ENCODE peak calls at places on chromosomes 6 and 20, in seven cellular contexts. Z is mesenchymal stem cell, W is neuronal stem cell, X is mesendoderm, F is H1, O is H9, T is trophoblast cell. N is an unnamed sample.

GRCh38 chr20:45816951-45817651 is 4.7 kb downstream of the UBE2C start:
- DNase-seq in Z (no peak), W (no peak), X (no peak), F (no peak), O (no peak), T (no peak), N (no peak)

GRCh38 chr6:15817100-15817499 is 154.3 kb upstream of the DTNBP1 start:
- DNase-seq in Z (no peak), W (no peak), X (no peak), F (no peak), O (no peak), T (peak), N (no peak)

GRCh38 chr20:52179331-52180166 is 12.0 kb downstream of the ZFP64 start:
- DNase-seq in Z (no peak), W (no peak), X (no peak), F (no peak), O (no peak), T (no peak), N (no peak)

GRCh38 chr20:48236001-48236400 is 450.7 kb upstream of the SULF2 start:
- DNase-seq in Z (no peak), W (no peak), X (no peak), F (no peak), O (no peak), T (no peak), N (no peak)

GRCh38 chr20:19099586-19100555 is 112.6 kb upstream of the SLC24A3 start:
- DNase-seq in Z (no peak), W (no peak), X (no peak), F (no peak), O (no peak), T (no peak), N (no peak)

GRCh38 chr6:84249724-84250123 is 22.3 kb upstream of the CEP162 start:
- DNase-seq in Z (no peak), W (no peak), X (peak), F (no peak), O (no peak), T (no peak), N (no peak)

GRCh38 chr20:35318502-35319157 is 26.4 kb upstream of the FAM83C start:
- DNase-seq in Z (peak), W (no peak), X (peak), F (no peak), O (no peak), T (no peak), N (peak)

GRCh38 chr20:6828794-6829423 is 61.4 kb downstream of the BMP2 start:
- DNase-seq in Z (peak), W (peak), X (peak), F (peak), O (peak), T (peak), N (peak)

GRCh38 chr20:60249436-60249835 is 291.2 kb downstream of the CDH26 start:
- DNase-seq in Z (peak), W (no peak), X (peak), F (no peak), O (no peak), T (peak), N (peak)

GRCh38 chr20:59670786-59671492 is 66.6 kb downstream of the PHACTR3 start:
- DNase-seq in Z (no peak), W (no peak), X (no peak), F (no peak), O (no peak), T (no peak), N (no peak)

GRCh38 chr20:8912731-8913130 is 156.2 kb upstream of the PLCB4 start:
- DNase-seq in Z (no peak), W (no peak), X (no peak), F (no peak), O (no peak), T (no peak), N (no peak)

GRCh38 chr20:32510601-32511357 is 74.4 kb downstream of the NOL4L start:
- DNase-seq in Z (no peak), W (no peak), X (peak), F (no peak), O (peak), T (no peak), N (no peak)

GRCh38 chr6:46113370-46113769 is 16.4 kb upstream of the ENPP4 start:
- DNase-seq in Z (no peak), W (no peak), X (peak), F (peak), O (peak), T (no peak), N (no peak)

GRCh38 chr20:63185215-63185796 is 30.6 kb downstream of the YTHDF1 start:
- DNase-seq in Z (no peak), W (no peak), X (no peak), F (no peak), O (no peak), T (no peak), N (no peak)

GRCh38 chr6:156699017-156699421 is 78.2 kb upstream of the ARID1B start:
- DNase-seq in Z (peak), W (no peak), X (no peak), F (no peak), O (no peak), T (no peak), N (peak)

GRCh38 chr6:44653761-44654218 is 266.3 kb downstream of the CDC5L start:
- DNase-seq in Z (peak), W (no peak), X (no peak), F (no peak), O (no peak), T (no peak), N (peak)

GRCh38 chr6:166398348-166398747 is 15.6 kb upstream of the MPC1 start:
- DNase-seq in Z (no peak), W (no peak), X (no peak), F (peak), O (no peak), T (no peak), N (no peak)

GRCh38 chr20:5216663-5217062 is 89.9 kb downstream of the CDS2 start:
- DNase-seq in Z (no peak), W (no peak), X (no peak), F (no peak), O (no peak), T (no peak), N (no peak)

GRCh38 chr6:14652536-14652935 is 535.0 kb downstream of the CD83 start:
- DNase-seq in Z (no peak), W (no peak), X (no peak), F (no peak), O (no peak), T (no peak), N (no peak)

GRCh38 chr6:14642842-14643241 is 525.3 kb downstream of the CD83 start:
- DNase-seq in Z (no peak), W (no peak), X (no peak), F (no peak), O (no peak), T (no peak), N (no peak)

GRCh38 chr6:14642106-14642505 is 524.5 kb downstream of the CD83 start:
- DNase-seq in Z (no peak), W (no peak), X (no peak), F (no peak), O (no peak), T (no peak), N (no peak)

GRCh38 chr6:14645221-14645620 is 527.6 kb downstream of the CD83 start:
- DNase-seq in Z (no peak), W (no peak), X (no peak), F (no peak), O (no peak), T (no peak), N (no peak)

GRCh38 chr6:14647311-14647710 is 529.7 kb downstream of the CD83 start:
- DNase-seq in Z (no peak), W (no peak), X (no peak), F (no peak), O (no peak), T (no peak), N (no peak)
- H4K8ac ChIP-seq in Z (no peak), W (no peak), X (no peak), F (no peak), O (no peak), T (no peak), N (no peak)

GRCh38 chr20:24962510-24962909 is 13.4 kb downstream of the CST7 start:
- DNase-seq in Z (no peak), W (no peak), X (no peak), F (no peak), O (peak), T (no peak), N (no peak)
- H4K8ac ChIP-seq in Z (no peak), W (no peak), X (no peak), F (no peak), O (no peak), T (no peak), N (no peak)

DNA sequence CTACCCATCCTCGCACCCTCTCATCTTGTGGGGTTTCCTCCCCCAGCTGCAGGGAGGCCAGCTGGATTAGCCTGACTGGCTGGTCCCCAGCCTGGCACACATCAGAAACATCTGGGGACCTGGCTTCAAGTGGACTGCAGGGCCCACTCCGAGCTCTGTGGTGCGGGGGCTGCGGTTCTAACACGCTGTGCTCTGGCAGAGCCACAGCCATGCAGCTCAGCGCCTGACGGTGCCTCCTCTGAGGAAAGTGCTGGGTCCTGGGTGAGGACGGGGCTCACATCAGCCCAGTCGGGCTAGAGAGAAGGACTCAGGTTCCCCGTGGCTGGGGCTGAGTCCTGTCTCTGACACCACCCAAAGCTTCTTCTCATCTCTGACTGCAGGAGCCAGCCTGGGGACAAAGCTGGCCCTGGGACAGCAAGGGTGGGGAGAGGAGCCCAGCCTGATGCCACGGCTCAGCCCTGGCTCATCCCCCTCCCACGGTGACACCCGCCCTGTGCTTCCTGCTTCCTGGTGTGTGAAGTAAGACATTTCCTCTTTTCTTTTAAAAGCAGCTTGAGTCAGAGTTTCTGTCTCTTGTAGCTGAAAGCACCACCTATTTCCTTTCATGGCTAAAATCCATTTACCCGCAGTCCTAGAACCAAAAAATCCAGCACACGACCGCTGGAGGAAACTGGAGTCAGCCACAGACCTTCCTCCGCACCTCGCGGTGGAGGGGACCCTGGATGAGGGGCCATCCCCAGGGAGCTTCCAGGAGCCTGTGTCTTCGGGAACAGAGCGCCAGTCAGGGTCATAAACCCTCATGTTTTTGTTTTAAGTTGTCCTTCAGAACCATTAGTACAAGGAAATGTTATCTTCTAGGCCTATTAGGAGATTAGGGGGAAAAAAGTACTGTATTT is 127.3 kb upstream of the AFDN start:
- DNase-seq in Z (peak), W (no peak), X (peak), F (no peak), O (no peak), T (peak), N (no peak)
- H4K8ac ChIP-seq in Z (peak), W (no peak), X (no peak), F (peak), O (no peak), T (peak), N (no peak)

GRCh38 chr6:88167625-88167937 is 1.4 kb upstream of the CNR1 start:
- DNase-seq in Z (no peak), W (no peak), X (no peak), F (no peak), O (peak), T (no peak), N (no peak)

GRCh38 chr6:88165877-88166492 is at the start of gene CNR1:
- DNase-seq in Z (peak), W (peak), X (peak), F (peak), O (peak), T (no peak), N (no peak)

GRCh38 chr6:88165087-88165876 is 865 bp downstream of the CNR1 start:
- DNase-seq in Z (no peak), W (no peak), X (no peak), F (no peak), O (no peak), T (no peak), N (no peak)

GRCh38 chr6:88166901-88167624 is 916 bp upstream of the CNR1 start:
- DNase-seq in Z (no peak), W (peak), X (peak), F (peak), O (peak), T (no peak), N (no peak)

DNA sequence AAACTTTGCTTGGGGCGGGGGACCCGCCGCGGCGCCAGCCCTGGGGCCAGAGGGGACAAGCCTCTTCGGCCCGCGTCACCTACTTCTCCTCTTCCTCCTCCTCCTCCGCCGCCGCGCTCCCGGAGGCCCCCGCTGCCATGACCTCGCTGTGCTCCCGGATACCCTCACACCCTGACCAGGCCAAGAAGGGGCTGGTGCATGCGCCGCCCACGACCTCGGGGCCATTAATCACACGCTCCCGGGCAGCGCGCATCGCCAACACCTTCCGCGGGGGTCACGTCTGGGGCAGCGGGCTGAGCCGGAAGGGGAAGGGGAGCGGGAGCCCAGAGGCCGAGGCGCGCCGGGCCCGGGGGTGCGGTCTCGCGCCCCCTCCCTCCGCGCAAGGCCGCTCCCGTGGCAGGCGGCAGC is 350 bp upstream of the CNR1 start:
- DNase-seq in Z (no peak), W (no peak), X (peak), F (no peak), O (no peak), T (no peak), N (no peak)
- H4K8ac ChIP-seq in Z (no peak), W (no peak), X (no peak), F (peak), O (no peak), T (no peak), N (no peak)

GRCh38 chr6:3696525-3696924 is 55.0 kb downstream of the PXDC1 start:
- DNase-seq in Z (no peak), W (no peak), X (no peak), F (no peak), O (no peak), T (no peak), N (peak)
- H4K8ac ChIP-seq in Z (no peak), W (no peak), X (no peak), F (no peak), O (no peak), T (no peak), N (no peak)

GRCh38 chr6:25899123-25899522 is 25.1 kb upstream of the SLC17A3 start:
- DNase-seq in Z (no peak), W (peak), X (peak), F (no peak), O (no peak), T (peak), N (no peak)

GRCh38 chr6:25900843-25901242 is 26.8 kb upstream of the SLC17A3 start:
- DNase-seq in Z (no peak), W (no peak), X (no peak), F (no peak), O (no peak), T (no peak), N (no peak)

GRCh38 chr6:25899580-25900408 is 25.8 kb upstream of the SLC17A3 start:
- DNase-seq in Z (peak), W (no peak), X (no peak), F (no peak), O (no peak), T (no peak), N (no peak)

GRCh38 chr6:25896252-25896651 is 22.2 kb upstream of the SLC17A3 start:
- DNase-seq in Z (no peak), W (no peak), X (no peak), F (no peak), O (no peak), T (no peak), N (no peak)

DNA sequence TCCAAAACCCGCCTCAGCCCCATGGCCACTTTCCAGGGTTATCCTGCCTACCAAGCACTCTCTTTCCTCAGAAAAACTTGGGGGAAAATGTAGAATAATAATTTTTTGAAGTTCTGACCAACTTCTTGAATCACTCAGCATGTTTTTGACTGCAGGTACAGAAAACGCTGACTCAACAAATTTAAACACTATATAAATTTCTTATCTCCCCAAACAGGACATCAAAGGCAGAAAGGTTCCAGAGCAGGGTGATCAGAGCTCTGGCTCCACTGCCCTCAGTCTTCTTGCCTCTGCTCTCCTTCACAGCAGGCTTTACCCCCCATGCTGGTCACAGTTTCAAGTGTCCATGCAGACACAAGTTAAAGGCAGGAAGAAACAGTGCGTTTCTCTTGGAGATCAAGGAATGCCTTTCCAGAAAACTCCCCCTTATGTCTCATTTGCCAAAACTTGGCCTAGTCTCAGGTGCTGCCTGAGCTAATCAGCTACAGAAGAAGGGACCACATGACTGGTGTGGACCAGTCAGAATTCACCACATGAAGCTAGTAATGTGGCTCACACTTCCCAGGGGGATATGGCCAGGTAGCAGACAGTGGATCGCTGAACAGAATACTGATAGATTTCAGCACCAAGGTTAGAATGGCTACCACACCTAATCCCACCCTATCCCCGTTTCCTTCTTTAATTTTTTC is 24.4 kb upstream of the SLC17A3 start:
- DNase-seq in Z (no peak), W (no peak), X (peak), F (no peak), O (peak), T (no peak), N (no peak)
- H4K8ac ChIP-seq in Z (no peak), W (no peak), X (no peak), F (no peak), O (no peak), T (no peak), N (no peak)

GRCh38 chr6:25248100-25248499 is 31.1 kb upstream of the CARMIL1 start:
- DNase-seq in Z (no peak), W (no peak), X (no peak), F (no peak), O (no peak), T (no peak), N (peak)

GRCh38 chr6:25250878-25251277 is 28.3 kb upstream of the CARMIL1 start:
- DNase-seq in Z (peak), W (no peak), X (peak), F (no peak), O (no peak), T (no peak), N (peak)

GRCh38 chr6:25253371-25253770 is 25.8 kb upstream of the CARMIL1 start:
- DNase-seq in Z (no peak), W (no peak), X (no peak), F (no peak), O (no peak), T (no peak), N (no peak)

GRCh38 chr6:25251426-25251825 is 27.7 kb upstream of the CARMIL1 start:
- DNase-seq in Z (no peak), W (no peak), X (no peak), F (no peak), O (no peak), T (no peak), N (no peak)

DNA sequence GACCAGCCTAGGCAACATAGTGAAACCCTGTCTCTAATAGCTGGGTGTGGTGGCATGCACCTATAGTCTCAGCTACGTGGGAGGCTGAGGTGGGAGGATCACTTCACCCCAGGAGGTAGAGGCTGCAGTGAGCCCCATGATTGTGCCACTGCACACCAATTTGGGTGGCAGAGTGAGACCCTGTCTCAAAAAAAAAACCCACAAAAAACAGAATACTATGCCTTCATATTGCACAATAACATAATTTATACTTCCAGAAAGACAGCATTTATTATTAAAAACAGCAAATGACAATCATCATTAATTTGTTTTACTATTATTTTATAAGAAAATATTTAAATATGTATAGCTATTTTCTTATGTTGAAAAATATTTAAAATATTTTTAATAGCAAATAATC is 30.0 kb upstream of the CARMIL1 start:
- DNase-seq in Z (no peak), W (no peak), X (no peak), F (no peak), O (no peak), T (no peak), N (no peak)
- H4K8ac ChIP-seq in Z (no peak), W (no peak), X (no peak), F (no peak), O (no peak), T (no peak), N (no peak)

GRCh38 chr6:64054870-64055269 is 419.3 kb downstream of the PHF3 start:
- DNase-seq in Z (peak), W (no peak), X (no peak), F (no peak), O (no peak), T (no peak), N (no peak)
- H4K8ac ChIP-seq in Z (no peak), W (no peak), X (no peak), F (no peak), O (no peak), T (no peak), N (peak)

DNA sequence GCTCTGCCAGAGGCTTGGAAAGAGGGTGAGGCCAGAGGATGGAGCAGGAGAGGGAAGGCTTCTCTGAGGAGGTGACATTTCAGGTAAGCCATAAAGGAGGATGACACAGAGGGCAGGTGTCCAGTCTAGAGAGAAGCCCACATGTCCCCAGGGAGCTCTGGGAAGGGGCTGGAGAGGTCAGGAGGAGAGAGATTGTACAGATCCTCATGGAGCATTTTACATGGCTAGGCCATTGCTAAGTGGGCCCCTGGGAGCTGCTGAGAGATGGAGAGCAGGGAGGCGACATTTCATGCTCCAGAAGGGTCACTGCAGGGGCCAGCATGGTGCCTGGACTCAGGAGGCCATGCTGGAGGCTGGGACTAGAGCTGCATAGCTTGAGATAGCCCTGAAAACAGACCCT is 124.5 kb downstream of the TOX2 start:
- DNase-seq in Z (no peak), W (no peak), X (no peak), F (no peak), O (no peak), T (no peak), N (no peak)
- H4K8ac ChIP-seq in Z (no peak), W (no peak), X (no peak), F (no peak), O (no peak), T (no peak), N (no peak)

GRCh38 chr6:10441004-10441654 is 26.3 kb upstream of the TFAP2A start:
- DNase-seq in Z (peak), W (no peak), X (peak), F (no peak), O (no peak), T (peak), N (peak)
- H4K8ac ChIP-seq in Z (no peak), W (no peak), X (no peak), F (no peak), O (no peak), T (peak), N (peak)

N was measured in IMR-90.